ENCODE peak calls at places on chromosomes 7 and 10, in five cellular contexts. One of them, this sample, is unnamed.

GRCh38 chr10:115659616-115660015 is 566.5 kb downstream of the ATRNL1 start:
- DNase-seq in nephron progenitor cell: no peak
- DNase-seq in AG04450: no peak
- DNase-seq in B cell: no peak
- DNase-seq in endothelial cell: no peak
- DNase-seq in this sample: no peak

GRCh38 chr10:101120884-101121660 is 10.0 kb upstream of the TLX1 start:
- DNase-seq in endothelial cell: no peak
- DNase-seq in AG04450: no peak
- DNase-seq in nephron progenitor cell: no peak
- DNase-seq in B cell: peak; percentile 54
- DNase-seq in this sample: no peak

GRCh38 chr10:124820121-124820520 is 18.5 kb downstream of the ABRAXAS2 start:
- DNase-seq in AG04450: no peak
- DNase-seq in B cell: no peak
- DNase-seq in nephron progenitor cell: no peak
- DNase-seq in endothelial cell: no peak
- DNase-seq in this sample: no peak

GRCh38 chr7:73832806-73833205 is 2.0 kb downstream of the CLDN4 start:
- DNase-seq in nephron progenitor cell: no peak
- DNase-seq in B cell: no peak
- DNase-seq in AG04450: no peak
- DNase-seq in endothelial cell: no peak
- DNase-seq in this sample: no peak

GRCh38 chr10:133059093-133059470 is 28.6 kb upstream of the ADGRA1 start:
- DNase-seq in endothelial cell: no peak
- DNase-seq in AG04450: no peak
- DNase-seq in nephron progenitor cell: no peak
- DNase-seq in B cell: no peak
- DNase-seq in this sample: no peak

GRCh38 chr10:6050801-6051445 is 11.2 kb downstream of the IL2RA start:
- DNase-seq in B cell: peak; percentile 91
- DNase-seq in endothelial cell: no peak
- DNase-seq in nephron progenitor cell: no peak
- DNase-seq in AG04450: peak; percentile 7
- DNase-seq in this sample: no peak

GRCh38 chr10:98664329-98665042 is 217.8 kb upstream of the HPS1 start:
- DNase-seq in AG04450: no peak
- DNase-seq in endothelial cell: peak; percentile 12
- DNase-seq in nephron progenitor cell: no peak
- DNase-seq in B cell: no peak
- DNase-seq in this sample: no peak

GRCh38 chr7:133253522-133253882 is 624 bp downstream of the EXOC4 start:
- DNase-seq in B cell: no peak
- DNase-seq in AG04450: no peak
- DNase-seq in nephron progenitor cell: peak; percentile 13
- DNase-seq in endothelial cell: peak; percentile 5
- DNase-seq in this sample: no peak

GRCh38 chr7:20220824-20221547 is 3.8 kb upstream of the MACC1 start:
- DNase-seq in endothelial cell: no peak
- DNase-seq in nephron progenitor cell: no peak
- DNase-seq in B cell: no peak
- DNase-seq in AG04450: peak; percentile 89
- DNase-seq in this sample: peak; percentile 79

GRCh38 chr10:77574436-77574835 is 63.2 kb downstream of the KCNMA1 start:
- DNase-seq in AG04450: no peak
- DNase-seq in B cell: no peak
- DNase-seq in nephron progenitor cell: no peak
- DNase-seq in endothelial cell: no peak
- DNase-seq in this sample: no peak
- TF ChIP-seq CTCF in AG04450: no peak
- TF ChIP-seq CTCF in B cell: no peak
- TF ChIP-seq CTCF in nephron progenitor cell: no peak
- TF ChIP-seq CTCF in endothelial cell: no peak
- TF ChIP-seq CTCF in this sample: no peak

DNA sequence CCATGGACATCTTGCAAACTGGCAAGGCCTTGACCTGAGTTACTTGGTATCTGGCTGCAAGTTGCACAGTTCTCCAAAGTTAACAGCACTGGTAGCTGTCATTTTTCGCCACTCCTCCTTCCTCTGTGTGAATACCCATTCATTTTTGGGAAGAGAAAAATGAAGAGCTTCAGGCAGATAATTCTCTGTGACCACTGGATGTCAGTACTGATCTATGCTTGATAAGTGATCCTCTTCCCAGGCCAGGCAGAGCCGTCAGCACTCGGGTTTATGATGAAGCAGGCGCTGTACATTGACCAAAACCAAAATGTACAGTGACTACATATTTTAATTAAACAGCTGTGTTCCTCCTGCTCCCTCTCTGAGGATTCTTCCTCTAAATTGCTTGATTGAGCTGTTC is 55.9 kb upstream of the PDZD8 start:
- DNase-seq in AG04450: no peak
- DNase-seq in B cell: no peak
- DNase-seq in nephron progenitor cell: no peak
- DNase-seq in endothelial cell: no peak
- DNase-seq in this sample: no peak
- TF ChIP-seq CTCF in AG04450: no peak
- TF ChIP-seq CTCF in B cell: no peak
- TF ChIP-seq CTCF in nephron progenitor cell: no peak
- TF ChIP-seq CTCF in endothelial cell: no peak
- TF ChIP-seq CTCF in this sample: peak; percentile 12

DNA sequence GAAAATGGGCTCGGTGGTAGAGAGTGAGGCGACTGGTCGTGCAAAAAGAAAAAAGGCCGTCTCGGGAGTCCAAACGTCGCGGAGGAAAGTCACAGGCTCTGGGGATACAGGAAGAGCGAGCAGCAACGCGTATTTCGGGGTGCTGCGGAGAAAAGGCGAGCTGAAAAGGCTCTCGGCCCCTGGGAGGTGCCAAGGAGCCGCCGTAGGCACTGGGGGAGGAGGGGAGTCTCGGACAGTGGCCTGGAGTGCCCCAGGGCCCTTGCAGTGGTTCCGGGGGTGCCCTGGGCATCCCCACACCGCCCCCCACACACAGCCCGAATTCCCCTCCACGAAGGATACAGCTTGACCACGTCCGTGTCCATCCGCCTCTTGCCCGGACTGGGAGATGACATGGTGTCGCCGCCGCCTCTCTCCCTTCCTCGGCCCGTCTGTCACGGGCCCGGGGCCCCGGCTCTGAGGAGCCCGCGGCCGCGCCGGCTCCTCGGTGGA is 552 bp downstream of the UBE2H start:
- DNase-seq in B cell: peak; percentile 46
- DNase-seq in endothelial cell: peak; percentile 25
- DNase-seq in nephron progenitor cell: no peak
- DNase-seq in AG04450: no peak
- DNase-seq in this sample: no peak
- TF ChIP-seq CTCF in B cell: no peak
- TF ChIP-seq CTCF in endothelial cell: no peak
- TF ChIP-seq CTCF in nephron progenitor cell: no peak
- TF ChIP-seq CTCF in AG04450: no peak
- TF ChIP-seq CTCF in this sample: no peak

GRCh38 chr7:134343796-134344195 is 27.1 kb upstream of the SLC35B4 start:
- DNase-seq in B cell: no peak
- DNase-seq in endothelial cell: no peak
- DNase-seq in nephron progenitor cell: no peak
- DNase-seq in AG04450: no peak
- DNase-seq in this sample: no peak

GRCh38 chr7:134351424-134351823 is 34.7 kb upstream of the SLC35B4 start:
- DNase-seq in B cell: no peak
- DNase-seq in nephron progenitor cell: peak; percentile 18
- DNase-seq in endothelial cell: no peak
- DNase-seq in AG04450: no peak
- DNase-seq in this sample: no peak

GRCh38 chr7:134350682-134351081 is 34.0 kb upstream of the SLC35B4 start:
- DNase-seq in nephron progenitor cell: no peak
- DNase-seq in AG04450: no peak
- DNase-seq in B cell: no peak
- DNase-seq in endothelial cell: no peak
- DNase-seq in this sample: no peak

GRCh38 chr7:134343136-134343535 is 26.4 kb upstream of the SLC35B4 start:
- DNase-seq in AG04450: no peak
- DNase-seq in nephron progenitor cell: no peak
- DNase-seq in endothelial cell: no peak
- DNase-seq in B cell: no peak
- DNase-seq in this sample: no peak

GRCh38 chr7:134347567-134347966 is 30.8 kb upstream of the SLC35B4 start:
- DNase-seq in AG04450: no peak
- DNase-seq in nephron progenitor cell: no peak
- DNase-seq in B cell: no peak
- DNase-seq in endothelial cell: no peak
- DNase-seq in this sample: no peak
- TF ChIP-seq CTCF in AG04450: no peak
- TF ChIP-seq CTCF in nephron progenitor cell: no peak
- TF ChIP-seq CTCF in B cell: no peak
- TF ChIP-seq CTCF in endothelial cell: no peak
- TF ChIP-seq CTCF in this sample: peak; percentile 7

GRCh38 chr10:123165445-123166072 is 11.4 kb downstream of the BUB3 start:
- DNase-seq in B cell: no peak
- DNase-seq in AG04450: no peak
- DNase-seq in endothelial cell: no peak
- DNase-seq in nephron progenitor cell: no peak
- DNase-seq in this sample: no peak
- TF ChIP-seq CTCF in B cell: no peak
- TF ChIP-seq CTCF in AG04450: no peak
- TF ChIP-seq CTCF in endothelial cell: no peak
- TF ChIP-seq CTCF in nephron progenitor cell: no peak
- TF ChIP-seq CTCF in this sample: no peak

GRCh38 chr10:118102116-118102515 is 55.4 kb upstream of the RAB11FIP2 start:
- DNase-seq in B cell: no peak
- DNase-seq in nephron progenitor cell: no peak
- DNase-seq in endothelial cell: no peak
- DNase-seq in AG04450: no peak
- DNase-seq in this sample: no peak
- TF ChIP-seq CTCF in B cell: no peak
- TF ChIP-seq CTCF in nephron progenitor cell: no peak
- TF ChIP-seq CTCF in endothelial cell: no peak
- TF ChIP-seq CTCF in AG04450: no peak
- TF ChIP-seq CTCF in this sample: no peak

DNA sequence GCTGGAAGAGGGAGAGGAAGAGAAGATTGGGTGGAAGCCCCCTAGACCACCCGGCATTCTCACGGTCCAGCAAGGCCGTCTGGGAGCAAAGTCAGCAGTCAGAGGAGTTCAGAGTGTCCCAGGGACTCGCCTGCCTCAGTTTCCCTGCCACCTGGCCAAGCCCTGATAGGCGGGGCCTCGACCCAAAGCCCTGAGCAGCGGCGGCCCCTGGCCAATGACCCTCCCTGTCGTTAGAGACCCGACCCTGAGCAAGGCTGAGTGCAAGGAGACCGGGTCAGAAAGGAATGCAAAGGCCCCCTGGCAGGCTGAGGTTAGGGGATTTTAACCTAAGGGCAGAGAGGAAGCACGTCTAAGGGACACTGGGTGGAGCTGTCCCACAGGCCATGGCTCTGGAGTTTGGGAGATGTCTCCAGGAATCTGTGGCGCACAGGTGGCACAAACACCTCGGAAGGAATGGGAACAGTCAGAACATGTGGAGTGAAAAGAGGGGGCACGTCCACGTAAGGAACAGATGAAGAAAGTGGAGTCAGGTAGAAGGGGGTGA is 196.8 kb upstream of the PDE1C start:
- DNase-seq in B cell: no peak
- DNase-seq in endothelial cell: no peak
- DNase-seq in nephron progenitor cell: no peak
- DNase-seq in AG04450: no peak
- DNase-seq in this sample: no peak
- TF ChIP-seq CTCF in B cell: no peak
- TF ChIP-seq CTCF in endothelial cell: no peak
- TF ChIP-seq CTCF in nephron progenitor cell: no peak
- TF ChIP-seq CTCF in AG04450: no peak
- TF ChIP-seq CTCF in this sample: no peak

GRCh38 chr7:93622036-93622714 is 47.7 kb upstream of the CALCR start:
- DNase-seq in B cell: no peak
- DNase-seq in AG04450: no peak
- DNase-seq in nephron progenitor cell: peak; percentile 18
- DNase-seq in endothelial cell: peak; percentile 34
- DNase-seq in this sample: no peak
- TF ChIP-seq CTCF in B cell: peak; percentile 18
- TF ChIP-seq CTCF in AG04450: peak; percentile 37
- TF ChIP-seq CTCF in nephron progenitor cell: peak; percentile 38
- TF ChIP-seq CTCF in endothelial cell: peak; percentile 71
- TF ChIP-seq CTCF in this sample: peak; percentile 56

DNA sequence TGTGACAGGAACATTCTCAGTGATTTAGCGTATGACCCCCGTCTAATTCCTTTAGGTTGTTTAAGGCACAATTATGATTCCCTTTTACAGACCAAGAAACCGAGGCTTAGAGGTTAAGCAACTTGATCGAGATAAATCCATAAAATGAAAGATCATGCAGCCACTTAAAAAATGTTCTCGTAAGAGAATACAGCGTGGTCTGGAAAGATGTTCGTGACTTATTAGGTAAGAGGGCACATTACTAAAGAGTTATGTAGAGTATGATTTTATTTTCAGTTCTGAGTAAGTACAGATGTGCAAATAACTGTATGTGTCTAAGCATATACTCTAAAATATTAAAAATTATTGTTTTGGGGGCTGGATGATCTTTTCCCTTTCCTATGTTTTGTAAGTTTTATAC is 575.1 kb downstream of the PARD3 start:
- DNase-seq in endothelial cell: no peak
- DNase-seq in nephron progenitor cell: no peak
- DNase-seq in AG04450: no peak
- DNase-seq in B cell: no peak
- DNase-seq in this sample: no peak
- TF ChIP-seq CTCF in endothelial cell: no peak
- TF ChIP-seq CTCF in nephron progenitor cell: no peak
- TF ChIP-seq CTCF in AG04450: no peak
- TF ChIP-seq CTCF in B cell: no peak
- TF ChIP-seq CTCF in this sample: no peak

This sample was measured in AG09319.